ENCODE peak calls at places on chromosomes 12 and 14, in eight cellular contexts. L is cardiac muscle cell, V is bronchial epithelial cell, S is psoas muscle, H is stomach, A is BE2C, C is GM06990, N is left ventricle myocardium inferior. Y is an unnamed sample. For H3K36me3, the result is how much of the 10 kb centered on the place peaks cover.

GRCh38 chr12:102216086-102216691 is 18.6 kb upstream of the PMCH start:
- DNase-seq in V (peak), N (no peak), C (no peak), A (no peak), L (peak), S (no peak), H (no peak), Y (peak)

GRCh38 chr14:85483037-85483436 is 46.9 kb upstream of the FLRT2 start:
- DNase-seq in V (peak), H (no peak), L (peak), A (no peak), C (no peak), N (no peak), S (no peak), Y (no peak)

GRCh38 chr12:95216704-95217376 is 427 bp downstream of the FGD6 start:
- DNase-seq in H (no peak), N (no peak), V (no peak), S (no peak), C (no peak), L (peak), A (no peak), Y (no peak)

GRCh38 chr14:105384041-105384557 is 14.2 kb upstream of the TEX22 start:
- DNase-seq in S (no peak), C (peak), L (no peak), N (no peak), H (no peak), A (peak), V (no peak), Y (no peak)

GRCh38 chr14:32761381-32761968 is 177.2 kb upstream of the NPAS3 start:
- DNase-seq in V (peak), N (no peak), S (no peak), C (no peak), H (no peak), L (peak), A (no peak), Y (peak)

GRCh38 chr12:110100315-110100970 is 23.7 kb upstream of the IFT81 start:
- DNase-seq in S (peak), V (peak), N (peak), H (peak), L (peak), C (peak), A (peak), Y (peak)

GRCh38 chr12:90816353-90817089 is 138.5 kb downstream of the CCER1 start:
- DNase-seq in N (no peak), H (no peak), A (no peak), V (peak), C (no peak), L (no peak), S (no peak), Y (peak)

GRCh38 chr12:95202691-95203476 is 14.4 kb downstream of the FGD6 start:
- DNase-seq in V (no peak), L (peak), S (no peak), N (no peak), H (no peak), C (no peak), A (no peak), Y (no peak)

GRCh38 chr12:41514907-41515306 is 326.8 kb downstream of the PDZRN4 start:
- DNase-seq in H (no peak), C (no peak), N (no peak), V (no peak), A (no peak), L (peak), S (no peak), Y (no peak)

GRCh38 chr14:35342160-35343010 is 50.2 kb downstream of the PSMA6 start:
- DNase-seq in L (peak), N (peak), A (no peak), S (peak), V (no peak), H (peak), C (no peak), Y (no peak)

GRCh38 chr12:107845226-107845979 is 70.9 kb downstream of the ASCL4 start:
- DNase-seq in N (no peak), H (no peak), V (no peak), S (no peak), C (no peak), A (no peak), L (no peak), Y (no peak)

GRCh38 chr12:97487470-97487869 is 24.9 kb downstream of the RMST start:
- DNase-seq in L (no peak), S (no peak), A (no peak), H (no peak), C (no peak), N (no peak), V (no peak), Y (no peak)

GRCh38 chr14:98208943-98209342 is 1063.1 kb downstream of the BCL11B start:
- DNase-seq in A (no peak), C (no peak), L (no peak), N (no peak), S (no peak), H (no peak), V (no peak), Y (no peak)
- H3K4me3 ChIP-seq in A (no peak), C (no peak), L (no peak), N (no peak), S (no peak), H (no peak), V (no peak), Y (no peak)

GRCh38 chr14:99133563-99134332 is 138.2 kb downstream of the BCL11B start:
- DNase-seq in C (no peak), A (no peak), H (peak), S (no peak), V (no peak), L (no peak), N (peak), Y (no peak)
- TF ChIP-seq CTCF in C (no peak), A (no peak), H (no peak), S (no peak), V (no peak), L (no peak), N (no peak), Y (no peak)

GRCh38 chr12:118036672-118037411 is 20.3 kb downstream of the RFC5 start:
- DNase-seq in A (no peak), S (no peak), C (no peak), N (no peak), H (no peak), V (no peak), L (no peak), Y (no peak)

GRCh38 chr12:118042091-118042490 is 18.9 kb downstream of the WSB2 start:
- DNase-seq in H (no peak), S (no peak), A (no peak), V (no peak), N (no peak), C (no peak), L (no peak), Y (no peak)

GRCh38 chr12:118035194-118036041 is 18.9 kb downstream of the RFC5 start:
- DNase-seq in L (peak), V (no peak), A (peak), C (peak), H (no peak), N (no peak), S (no peak), Y (peak)

GRCh38 chr12:118034429-118035193 is 18.1 kb downstream of the RFC5 start:
- DNase-seq in H (no peak), A (peak), V (peak), S (no peak), C (no peak), L (peak), N (no peak), Y (peak)

DNA sequence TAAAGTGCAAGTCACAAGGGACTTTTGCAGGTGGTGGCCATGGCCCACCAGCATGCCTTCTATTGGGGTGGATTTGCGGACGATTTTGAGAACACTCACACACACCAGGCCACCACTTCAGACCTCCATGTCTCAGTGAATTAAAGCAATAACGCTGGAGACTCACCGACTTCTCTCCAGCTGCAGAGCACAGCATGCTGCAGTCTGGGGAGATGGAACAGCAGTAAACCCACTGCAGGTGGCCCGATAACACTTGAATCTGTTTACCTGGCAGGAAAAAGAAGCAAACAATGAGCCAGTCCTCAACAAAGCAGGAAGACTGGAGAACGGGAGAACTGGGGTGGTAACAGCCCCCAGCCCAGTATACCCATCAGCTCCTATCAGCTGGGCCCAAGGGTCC is 21.6 kb downstream of the RFC5 start:
- DNase-seq in N (no peak), C (no peak), H (no peak), A (no peak), L (no peak), S (no peak), V (no peak), Y (no peak)
- H3K36me3 ChIP-seq in N (half or more), C (under half), H (half or more), A (half or more), L (under half), S (half or more), V (under half), Y (half or more)

DNA sequence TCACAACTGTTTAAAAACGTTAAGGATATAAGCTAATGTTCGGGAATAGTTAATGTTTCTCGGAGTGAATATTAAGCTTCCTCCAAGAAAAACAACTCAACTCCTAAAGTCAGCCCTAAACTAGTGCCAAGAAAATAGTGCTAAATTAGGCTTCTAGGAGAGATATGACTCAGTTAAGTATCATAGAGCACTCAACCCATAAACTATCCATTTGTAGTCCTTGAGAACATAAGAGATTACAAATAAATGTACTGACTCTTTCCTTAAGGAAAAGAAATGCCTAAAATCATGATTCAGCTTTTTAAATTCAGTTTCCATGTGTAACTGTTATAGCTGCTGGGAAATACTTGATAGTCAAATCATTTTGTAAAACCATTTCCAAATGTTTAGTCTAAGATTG is 117.1 kb downstream of the HMGA2 start:
- DNase-seq in N (no peak), A (no peak), S (no peak), L (peak), H (no peak), C (no peak), V (peak), Y (no peak)
- H3K4me3 ChIP-seq in N (no peak), A (no peak), S (no peak), L (no peak), H (no peak), C (no peak), V (no peak), Y (no peak)

GRCh38 chr12:116277393-116278258 is at the start of gene MED13L:
- DNase-seq in S (peak), A (peak), V (no peak), H (peak), L (peak), C (peak), N (peak), Y (peak)
- TF ChIP-seq CTCF in S (peak), A (no peak), V (peak), H (no peak), L (no peak), C (no peak), N (peak), Y (peak)

DNA sequence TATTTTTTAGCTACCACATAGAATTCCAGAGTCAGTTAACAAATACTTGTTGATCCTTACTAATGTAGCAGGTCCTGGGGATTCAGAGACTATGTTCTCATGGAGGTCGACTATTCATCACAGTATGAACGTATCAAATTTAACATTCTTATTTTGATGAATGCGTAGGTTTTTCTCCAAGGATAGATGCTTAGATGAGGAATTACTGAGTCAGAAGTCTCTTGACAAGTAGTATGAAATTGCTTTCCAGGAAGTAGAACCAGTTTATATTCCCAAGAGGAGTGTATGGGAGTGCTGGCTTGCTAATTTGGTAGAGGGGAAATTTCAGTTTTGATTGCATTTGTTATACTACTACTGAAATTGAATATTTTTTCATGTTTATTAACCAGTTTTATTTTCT is 42.8 kb upstream of the CRADD start:
- DNase-seq in H (no peak), V (peak), C (no peak), A (no peak), S (no peak), N (no peak), L (no peak), Y (no peak)
- H3K36me3 ChIP-seq in H (under half), V (under half), C (under half), A (under half), S (under half), N (under half), L (under half), Y (under half)

GRCh38 chr14:36665887-36666415 is 4.3 kb downstream of the PAX9 start:
- DNase-seq in H (no peak), A (no peak), S (no peak), L (no peak), C (no peak), N (no peak), V (no peak), Y (no peak)
- H3K4me3 ChIP-seq in H (no peak), A (no peak), S (peak), L (no peak), C (no peak), N (peak), V (no peak), Y (no peak)